ENCODE peak calls at places on chromosomes 11 and 22, in seven cellular contexts. One of them, this sample, is unnamed.

GRCh38 chr11:100340416-100341323 is 346.4 kb upstream of the ARHGAP42 start:
- DNase-seq in trophoblast cell: no peak
- DNase-seq in H9: no peak
- DNase-seq in mesenchymal stem cell: no peak
- DNase-seq in H1: no peak
- DNase-seq in neuronal stem cell: no peak
- DNase-seq in IMR-90: no peak
- DNase-seq in this sample: peak

GRCh38 chr11:62054484-62055121 is 69.2 kb upstream of the INCENP start:
- DNase-seq in mesenchymal stem cell: peak
- DNase-seq in H9: peak
- DNase-seq in H1: no peak
- DNase-seq in neuronal stem cell: no peak
- DNase-seq in trophoblast cell: peak
- DNase-seq in IMR-90: peak
- DNase-seq in this sample: peak

GRCh38 chr11:117584056-117584830 is 212.8 kb downstream of the DSCAML1 start:
- DNase-seq in H1: no peak
- DNase-seq in H9: no peak
- DNase-seq in IMR-90: peak
- DNase-seq in neuronal stem cell: no peak
- DNase-seq in mesenchymal stem cell: no peak
- DNase-seq in trophoblast cell: no peak
- DNase-seq in this sample: no peak

GRCh38 chr11:111334495-111335123 is 36.3 kb downstream of the POU2AF3 start:
- DNase-seq in trophoblast cell: no peak
- DNase-seq in mesenchymal stem cell: no peak
- DNase-seq in H1: no peak
- DNase-seq in H9: no peak
- DNase-seq in IMR-90: no peak
- DNase-seq in neuronal stem cell: no peak
- DNase-seq in this sample: no peak

GRCh38 chr11:66359662-66360087 is 11.9 kb downstream of the SLC29A2 start:
- DNase-seq in IMR-90: no peak
- DNase-seq in neuronal stem cell: no peak
- DNase-seq in H9: peak
- DNase-seq in mesenchymal stem cell: no peak
- DNase-seq in H1: no peak
- DNase-seq in trophoblast cell: no peak
- DNase-seq in this sample: peak

GRCh38 chr11:71963468-71963867 is 34.6 kb downstream of the RNF121 start:
- DNase-seq in H1: no peak
- DNase-seq in neuronal stem cell: no peak
- DNase-seq in mesenchymal stem cell: no peak
- DNase-seq in trophoblast cell: no peak
- DNase-seq in H9: no peak
- DNase-seq in IMR-90: no peak
- DNase-seq in this sample: no peak

GRCh38 chr11:122917311-122917710 is 34.8 kb downstream of the JHY start:
- DNase-seq in H1: no peak
- DNase-seq in IMR-90: peak
- DNase-seq in mesenchymal stem cell: no peak
- DNase-seq in neuronal stem cell: no peak
- DNase-seq in trophoblast cell: no peak
- DNase-seq in H9: no peak
- DNase-seq in this sample: no peak

GRCh38 chr11:112558691-112559090 is 298.0 kb upstream of the PLET1 start:
- DNase-seq in mesenchymal stem cell: no peak
- DNase-seq in neuronal stem cell: no peak
- DNase-seq in H1: no peak
- DNase-seq in trophoblast cell: peak
- DNase-seq in IMR-90: peak
- DNase-seq in H9: no peak
- DNase-seq in this sample: no peak

GRCh38 chr11:70230840-70231710 is 28.0 kb downstream of the FADD start:
- DNase-seq in IMR-90: no peak
- DNase-seq in neuronal stem cell: no peak
- DNase-seq in H1: no peak
- DNase-seq in mesenchymal stem cell: no peak
- DNase-seq in H9: no peak
- DNase-seq in trophoblast cell: no peak
- DNase-seq in this sample: no peak

GRCh38 chr11:31720225-31720624 is 90.9 kb downstream of the PAX6 start:
- DNase-seq in mesenchymal stem cell: no peak
- DNase-seq in neuronal stem cell: no peak
- DNase-seq in IMR-90: no peak
- DNase-seq in H9: no peak
- DNase-seq in H1: no peak
- DNase-seq in trophoblast cell: no peak
- DNase-seq in this sample: no peak

GRCh38 chr11:63769719-63770443 is 1.3 kb upstream of the ZFTA start:
- DNase-seq in trophoblast cell: peak
- DNase-seq in H9: peak
- DNase-seq in neuronal stem cell: peak
- DNase-seq in mesenchymal stem cell: peak
- DNase-seq in H1: no peak
- DNase-seq in IMR-90: no peak
- DNase-seq in this sample: no peak

GRCh38 chr22:20944042-20944441 is 23.0 kb upstream of the AIFM3 start:
- DNase-seq in IMR-90: no peak
- DNase-seq in trophoblast cell: peak
- DNase-seq in H1: no peak
- DNase-seq in neuronal stem cell: no peak
- DNase-seq in H9: no peak
- DNase-seq in mesenchymal stem cell: no peak
- DNase-seq in this sample: no peak

GRCh38 chr22:28855355-28856094 is 27.8 kb upstream of the ZNRF3 start:
- DNase-seq in neuronal stem cell: peak
- DNase-seq in trophoblast cell: peak
- DNase-seq in mesenchymal stem cell: peak
- DNase-seq in IMR-90: peak
- DNase-seq in H9: peak
- DNase-seq in H1: no peak
- DNase-seq in this sample: peak

GRCh38 chr11:128548655-128549255 is 38.6 kb downstream of the ETS1 start:
- DNase-seq in trophoblast cell: no peak
- DNase-seq in H1: no peak
- DNase-seq in H9: no peak
- DNase-seq in mesenchymal stem cell: peak
- DNase-seq in neuronal stem cell: no peak
- DNase-seq in IMR-90: peak
- DNase-seq in this sample: peak

GRCh38 chr22:27718186-27719032 is 83.1 kb downstream of the MN1 start:
- DNase-seq in H1: no peak
- DNase-seq in neuronal stem cell: no peak
- DNase-seq in H9: peak
- DNase-seq in mesenchymal stem cell: peak
- DNase-seq in IMR-90: peak
- DNase-seq in trophoblast cell: peak
- DNase-seq in this sample: peak

GRCh38 chr22:24148586-24148985 is 32.7 kb upstream of the SUSD2 start:
- DNase-seq in trophoblast cell: no peak
- DNase-seq in mesenchymal stem cell: no peak
- DNase-seq in neuronal stem cell: no peak
- DNase-seq in IMR-90: no peak
- DNase-seq in H1: no peak
- DNase-seq in H9: no peak
- DNase-seq in this sample: no peak

GRCh38 chr22:24146791-24147353 is 34.4 kb upstream of the SUSD2 start:
- DNase-seq in H1: no peak
- DNase-seq in neuronal stem cell: no peak
- DNase-seq in H9: peak
- DNase-seq in mesenchymal stem cell: peak
- DNase-seq in trophoblast cell: peak
- DNase-seq in IMR-90: peak
- DNase-seq in this sample: peak

GRCh38 chr22:24147666-24148065 is 33.6 kb upstream of the SUSD2 start:
- DNase-seq in IMR-90: no peak
- DNase-seq in neuronal stem cell: no peak
- DNase-seq in H9: no peak
- DNase-seq in trophoblast cell: no peak
- DNase-seq in H1: no peak
- DNase-seq in mesenchymal stem cell: no peak
- DNase-seq in this sample: no peak

GRCh38 chr22:24146190-24146616 is 35.1 kb upstream of the SUSD2 start:
- DNase-seq in mesenchymal stem cell: peak
- DNase-seq in neuronal stem cell: no peak
- DNase-seq in H1: no peak
- DNase-seq in IMR-90: peak
- DNase-seq in H9: peak
- DNase-seq in trophoblast cell: no peak
- DNase-seq in this sample: peak

DNA sequence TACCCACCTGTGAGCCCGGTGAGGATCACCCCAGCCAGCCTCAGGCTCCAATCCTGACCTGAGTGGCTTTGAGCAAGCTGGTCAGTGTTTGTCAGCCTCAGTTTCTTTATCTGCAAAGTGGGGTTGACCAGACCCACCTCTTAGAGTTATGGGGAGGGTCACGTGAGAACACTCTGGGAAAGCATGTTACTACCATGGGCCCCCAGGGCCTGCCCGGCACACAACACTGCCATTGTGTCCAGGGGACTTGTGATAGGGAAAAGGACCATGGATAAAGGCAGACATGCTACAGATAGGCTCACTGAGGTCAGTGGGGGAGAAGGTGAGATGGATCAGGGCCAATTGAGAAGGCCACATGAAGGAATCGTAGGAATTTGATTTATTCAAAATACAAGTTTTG is 32.1 kb upstream of the SUSD2 start:
- DNase-seq in neuronal stem cell: no peak
- DNase-seq in H1: no peak
- DNase-seq in H9: no peak
- DNase-seq in mesenchymal stem cell: no peak
- DNase-seq in trophoblast cell: no peak
- DNase-seq in IMR-90: no peak
- DNase-seq in this sample: no peak
- H2AK5ac ChIP-seq in neuronal stem cell: no peak
- H2AK5ac ChIP-seq in H1: no peak
- H2AK5ac ChIP-seq in H9: no peak
- H2AK5ac ChIP-seq in mesenchymal stem cell: no peak
- H2AK5ac ChIP-seq in trophoblast cell: no peak
- H2AK5ac ChIP-seq in IMR-90: peak
- H2AK5ac ChIP-seq in this sample: no peak

DNA sequence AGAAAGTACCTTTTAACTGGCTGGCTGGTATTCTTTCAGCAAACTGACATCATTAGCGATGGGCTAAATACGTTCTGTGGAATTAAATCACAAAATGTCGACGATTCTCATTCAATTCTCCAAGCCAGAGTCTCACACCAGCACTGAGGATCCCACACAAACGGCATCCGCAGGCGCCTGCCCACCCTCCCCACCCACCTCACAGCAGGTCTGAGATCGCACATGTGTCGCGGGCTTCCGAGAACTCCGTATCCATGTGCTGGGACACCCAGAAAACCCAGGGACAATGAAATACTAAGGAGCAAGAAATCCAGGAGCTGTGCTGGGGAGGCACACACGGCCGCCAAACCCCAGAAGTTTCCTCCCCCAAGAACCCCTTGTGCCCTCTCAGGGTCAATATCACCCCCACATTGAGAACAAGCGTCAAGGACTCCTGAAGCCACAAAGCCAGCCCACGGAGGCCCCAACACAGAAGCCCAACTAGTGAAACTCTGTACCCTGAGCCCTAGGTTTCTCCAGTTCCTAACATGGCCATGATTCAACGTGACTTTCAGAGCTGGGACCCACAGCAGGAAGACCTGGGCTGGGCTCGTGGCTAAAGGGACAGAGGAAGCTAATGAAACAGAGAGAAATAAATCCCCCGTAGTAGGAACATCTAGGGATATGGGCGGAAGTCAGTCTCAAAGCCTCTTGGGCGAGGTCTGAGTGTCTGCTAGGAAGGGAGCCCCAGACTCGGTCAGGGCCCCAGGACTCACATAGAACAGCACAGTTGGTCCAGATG is 8.0 kb downstream of the TOLLIP start:
- DNase-seq in mesenchymal stem cell: no peak
- DNase-seq in H1: no peak
- DNase-seq in H9: peak
- DNase-seq in neuronal stem cell: no peak
- DNase-seq in trophoblast cell: no peak
- DNase-seq in IMR-90: no peak
- DNase-seq in this sample: no peak
- H2AK5ac ChIP-seq in mesenchymal stem cell: no peak
- H2AK5ac ChIP-seq in H1: no peak
- H2AK5ac ChIP-seq in H9: no peak
- H2AK5ac ChIP-seq in neuronal stem cell: no peak
- H2AK5ac ChIP-seq in trophoblast cell: no peak
- H2AK5ac ChIP-seq in IMR-90: no peak
- H2AK5ac ChIP-seq in this sample: no peak

DNA sequence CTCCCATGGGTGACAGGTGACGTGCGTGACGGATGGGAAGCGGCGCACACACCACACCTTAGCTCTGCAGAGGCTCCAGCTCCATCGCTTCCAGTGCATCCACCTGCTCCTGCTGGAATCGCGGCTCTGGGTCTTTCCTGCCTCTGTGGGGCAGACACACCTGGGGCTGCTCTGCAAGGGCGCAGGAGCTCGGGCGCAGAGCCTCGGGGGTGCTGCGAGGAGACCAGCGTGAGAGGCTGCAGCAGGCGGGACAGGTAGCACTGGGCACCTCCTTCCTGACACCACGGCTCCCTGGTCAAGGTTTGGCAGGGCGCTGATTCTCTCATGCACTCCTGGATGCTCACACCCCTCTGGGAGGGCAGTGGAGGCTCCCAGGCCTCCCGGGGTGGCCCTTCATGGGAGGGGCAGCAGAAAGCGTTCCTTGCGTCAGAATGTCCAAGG is 1494.3 kb downstream of the BRD1 start:
- DNase-seq in H1: no peak
- DNase-seq in mesenchymal stem cell: no peak
- DNase-seq in H9: no peak
- DNase-seq in trophoblast cell: no peak
- DNase-seq in neuronal stem cell: no peak
- DNase-seq in IMR-90: no peak
- DNase-seq in this sample: no peak
- H2AK5ac ChIP-seq in H1: no peak
- H2AK5ac ChIP-seq in mesenchymal stem cell: no peak
- H2AK5ac ChIP-seq in H9: no peak
- H2AK5ac ChIP-seq in trophoblast cell: no peak
- H2AK5ac ChIP-seq in neuronal stem cell: peak
- H2AK5ac ChIP-seq in IMR-90: no peak
- H2AK5ac ChIP-seq in this sample: no peak

GRCh38 chr11:119476666-119477331 is 53.8 kb upstream of the THY1 start:
- DNase-seq in H9: peak
- DNase-seq in neuronal stem cell: no peak
- DNase-seq in H1: no peak
- DNase-seq in mesenchymal stem cell: no peak
- DNase-seq in trophoblast cell: no peak
- DNase-seq in IMR-90: no peak
- DNase-seq in this sample: no peak

GRCh38 chr11:119473226-119473625 is 50.3 kb upstream of the THY1 start:
- DNase-seq in H1: no peak
- DNase-seq in H9: peak
- DNase-seq in mesenchymal stem cell: no peak
- DNase-seq in IMR-90: no peak
- DNase-seq in neuronal stem cell: no peak
- DNase-seq in trophoblast cell: no peak
- DNase-seq in this sample: no peak

GRCh38 chr11:119476038-119476437 is 53.1 kb upstream of the THY1 start:
- DNase-seq in H9: no peak
- DNase-seq in trophoblast cell: no peak
- DNase-seq in mesenchymal stem cell: no peak
- DNase-seq in neuronal stem cell: no peak
- DNase-seq in H1: no peak
- DNase-seq in IMR-90: no peak
- DNase-seq in this sample: no peak

GRCh38 chr11:119473901-119474681 is 51.1 kb upstream of the THY1 start:
- DNase-seq in H9: peak
- DNase-seq in mesenchymal stem cell: no peak
- DNase-seq in H1: no peak
- DNase-seq in trophoblast cell: no peak
- DNase-seq in IMR-90: no peak
- DNase-seq in neuronal stem cell: no peak
- DNase-seq in this sample: no peak

GRCh38 chr11:119474682-119475596 is 52.0 kb upstream of the THY1 start:
- DNase-seq in H1: no peak
- DNase-seq in trophoblast cell: peak
- DNase-seq in neuronal stem cell: peak
- DNase-seq in H9: peak
- DNase-seq in IMR-90: peak
- DNase-seq in mesenchymal stem cell: peak
- DNase-seq in this sample: peak
- H2AK5ac ChIP-seq in H1: no peak
- H2AK5ac ChIP-seq in trophoblast cell: no peak
- H2AK5ac ChIP-seq in neuronal stem cell: peak
- H2AK5ac ChIP-seq in H9: no peak
- H2AK5ac ChIP-seq in IMR-90: peak
- H2AK5ac ChIP-seq in mesenchymal stem cell: no peak
- H2AK5ac ChIP-seq in this sample: no peak

This sample was measured in mesendoderm.